ENCODE peak calls at places on chromosomes 1 and 21, in four cellular contexts. One of them, this sample, is unnamed.

GRCh38 chr1:228647523-228648444 is 87.5 kb upstream of the RHOU start:
- DNase-seq in Calu3: peak; percentile 52
- DNase-seq in progenitor cell of endocrine pancreas: peak; percentile 29
- DNase-seq in GM13976: peak; percentile 29
- DNase-seq in this sample: peak; percentile 53

GRCh38 chr1:15825800-15826199 is 18.4 kb upstream of the UQCRHL start:
- DNase-seq in Calu3: no peak
- DNase-seq in progenitor cell of endocrine pancreas: no peak
- DNase-seq in GM13976: no peak
- DNase-seq in this sample: peak; percentile 33

GRCh38 chr1:200198247-200198646 is 170.7 kb downstream of the NR5A2 start:
- DNase-seq in Calu3: no peak
- DNase-seq in progenitor cell of endocrine pancreas: no peak
- DNase-seq in GM13976: no peak
- DNase-seq in this sample: no peak

GRCh38 chr1:247962911-247963588 is 2.0 kb upstream of the OR2AK2 start:
- DNase-seq in Calu3: no peak
- DNase-seq in progenitor cell of endocrine pancreas: no peak
- DNase-seq in GM13976: no peak
- DNase-seq in this sample: no peak

GRCh38 chr1:81155131-81155530 is 645.6 kb upstream of the ADGRL2 start:
- DNase-seq in Calu3: no peak
- DNase-seq in progenitor cell of endocrine pancreas: no peak
- DNase-seq in GM13976: no peak
- DNase-seq in this sample: no peak

GRCh38 chr1:32116531-32116930 is 8.7 kb downstream of the KPNA6 start:
- DNase-seq in Calu3: no peak
- DNase-seq in progenitor cell of endocrine pancreas: no peak
- DNase-seq in GM13976: no peak
- DNase-seq in this sample: no peak

GRCh38 chr1:54564312-54565112 is 16.5 kb downstream of the ACOT11 start:
- DNase-seq in Calu3: peak; percentile 90
- DNase-seq in progenitor cell of endocrine pancreas: no peak
- DNase-seq in GM13976: no peak
- DNase-seq in this sample: no peak

GRCh38 chr1:54156986-54157385 is 4.2 kb upstream of the CDCP2 start:
- DNase-seq in Calu3: no peak
- DNase-seq in progenitor cell of endocrine pancreas: no peak
- DNase-seq in GM13976: no peak
- DNase-seq in this sample: no peak

GRCh38 chr1:27536767-27537166 is 46.8 kb upstream of the WASF2 start:
- DNase-seq in Calu3: no peak
- DNase-seq in progenitor cell of endocrine pancreas: no peak
- DNase-seq in GM13976: no peak
- DNase-seq in this sample: peak; percentile 82

GRCh38 chr21:44720170-44720569 is 8.8 kb upstream of the TSPEAR start:
- DNase-seq in Calu3: no peak
- DNase-seq in progenitor cell of endocrine pancreas: no peak
- DNase-seq in GM13976: no peak
- DNase-seq in this sample: no peak

DNA sequence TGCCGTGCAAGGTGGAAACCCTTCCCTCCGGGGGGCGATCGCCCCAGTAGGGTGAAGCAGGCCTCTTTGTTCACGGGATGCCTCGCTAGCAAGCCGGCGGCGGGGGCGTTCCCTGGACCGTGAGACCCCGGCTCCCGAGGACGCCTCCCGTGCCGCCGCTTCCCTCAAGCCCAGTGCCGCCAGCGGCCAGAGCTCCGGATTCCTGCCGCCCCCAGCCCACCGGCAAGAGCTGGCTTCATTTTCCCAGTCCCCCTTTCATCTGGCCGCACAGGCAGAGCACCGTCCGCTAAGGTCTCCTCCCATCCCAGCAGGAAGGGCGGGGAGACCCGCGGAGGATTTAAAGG is 16.3 kb downstream of the IER5 start:
- DNase-seq in Calu3: peak; percentile 55
- DNase-seq in progenitor cell of endocrine pancreas: peak; percentile 47
- DNase-seq in GM13976: peak; percentile 36
- DNase-seq in this sample: no peak
- TF ChIP-seq CTCF in Calu3: no peak
- TF ChIP-seq CTCF in progenitor cell of endocrine pancreas: peak; percentile 45
- TF ChIP-seq CTCF in GM13976: no peak
- TF ChIP-seq CTCF in this sample: no peak

DNA sequence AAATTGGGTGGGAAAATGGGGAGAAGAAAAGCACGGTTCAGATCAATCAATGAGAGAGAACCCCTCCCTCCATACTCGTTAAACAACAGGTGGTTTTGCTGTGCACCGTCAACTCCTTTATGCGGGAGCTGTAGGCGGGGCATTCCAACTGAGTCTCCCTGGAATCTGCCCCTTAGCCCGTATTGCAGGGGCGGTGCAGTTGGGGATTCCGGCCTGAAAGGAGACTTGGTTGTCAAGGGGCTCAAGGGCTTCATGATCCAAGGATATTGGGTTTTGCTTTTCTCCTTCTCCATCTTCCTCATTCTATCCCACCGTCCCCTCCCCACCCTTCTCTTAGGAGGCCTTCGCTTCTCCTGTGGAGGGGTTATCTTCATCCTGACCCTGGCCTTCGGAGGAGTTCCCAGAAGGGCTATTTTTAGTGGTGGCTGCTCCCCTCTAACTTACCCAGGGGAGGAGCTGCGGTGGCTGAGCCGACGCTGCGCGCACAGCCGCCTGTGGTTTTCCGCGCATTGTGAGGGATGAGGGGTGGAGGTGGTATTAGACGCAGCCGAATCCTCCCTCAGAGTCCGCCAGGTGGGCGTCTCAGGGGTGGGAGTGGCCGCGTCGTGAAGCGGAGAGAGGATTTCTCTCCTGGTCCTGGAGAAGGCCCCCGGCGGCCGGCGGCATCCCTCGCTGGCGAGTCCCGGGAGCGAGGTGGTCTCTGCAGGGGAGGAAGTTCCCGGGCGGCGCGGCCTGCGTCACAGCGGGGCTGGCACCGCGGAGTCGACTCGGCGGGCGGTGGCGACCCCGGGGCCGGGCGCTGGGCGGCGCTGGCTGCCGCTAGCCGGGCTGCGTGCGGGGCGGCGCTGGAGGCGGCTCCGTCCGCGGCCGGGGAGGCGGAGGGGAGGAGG is 462 bp upstream of the LRRC8C start:
- DNase-seq in Calu3: peak; percentile 88
- DNase-seq in progenitor cell of endocrine pancreas: peak; percentile 85
- DNase-seq in GM13976: peak; percentile 91
- DNase-seq in this sample: peak; percentile 73
- TF ChIP-seq CTCF in Calu3: peak; percentile 39
- TF ChIP-seq CTCF in progenitor cell of endocrine pancreas: peak; percentile 60
- TF ChIP-seq CTCF in GM13976: peak; percentile 90
- TF ChIP-seq CTCF in this sample: no peak

GRCh38 chr1:14568716-14569115 is 29.8 kb upstream of the KAZN start:
- DNase-seq in Calu3: no peak
- DNase-seq in progenitor cell of endocrine pancreas: no peak
- DNase-seq in GM13976: no peak
- DNase-seq in this sample: no peak

GRCh38 chr1:14567903-14568302 is 30.6 kb upstream of the KAZN start:
- DNase-seq in Calu3: no peak
- DNase-seq in progenitor cell of endocrine pancreas: no peak
- DNase-seq in GM13976: no peak
- DNase-seq in this sample: no peak

GRCh38 chr1:14570514-14570913 is 28.0 kb upstream of the KAZN start:
- DNase-seq in Calu3: no peak
- DNase-seq in progenitor cell of endocrine pancreas: no peak
- DNase-seq in GM13976: no peak
- DNase-seq in this sample: peak; percentile 25

GRCh38 chr1:14565076-14565475 is 33.4 kb upstream of the KAZN start:
- DNase-seq in Calu3: no peak
- DNase-seq in progenitor cell of endocrine pancreas: no peak
- DNase-seq in GM13976: no peak
- DNase-seq in this sample: no peak

GRCh38 chr1:14567056-14567455 is 31.4 kb upstream of the KAZN start:
- DNase-seq in Calu3: peak; percentile 8
- DNase-seq in progenitor cell of endocrine pancreas: no peak
- DNase-seq in GM13976: no peak
- DNase-seq in this sample: no peak
- TF ChIP-seq CTCF in Calu3: no peak
- TF ChIP-seq CTCF in progenitor cell of endocrine pancreas: peak; percentile 38
- TF ChIP-seq CTCF in GM13976: no peak
- TF ChIP-seq CTCF in this sample: no peak

GRCh38 chr1:115134850-115135484 is 45.7 kb upstream of the TSPAN2 start:
- DNase-seq in Calu3: peak; percentile 22
- DNase-seq in progenitor cell of endocrine pancreas: no peak
- DNase-seq in GM13976: no peak
- DNase-seq in this sample: peak; percentile 34
- TF ChIP-seq CTCF in Calu3: no peak
- TF ChIP-seq CTCF in progenitor cell of endocrine pancreas: no peak
- TF ChIP-seq CTCF in GM13976: no peak
- TF ChIP-seq CTCF in this sample: no peak

GRCh38 chr1:40648928-40649591 is 16.4 kb downstream of the RIMS3 start:
- DNase-seq in Calu3: no peak
- DNase-seq in progenitor cell of endocrine pancreas: no peak
- DNase-seq in GM13976: no peak
- DNase-seq in this sample: no peak

GRCh38 chr1:40652452-40652851 is 13.0 kb downstream of the RIMS3 start:
- DNase-seq in Calu3: no peak
- DNase-seq in progenitor cell of endocrine pancreas: no peak
- DNase-seq in GM13976: no peak
- DNase-seq in this sample: no peak

GRCh38 chr1:40651138-40651857 is 14.2 kb downstream of the RIMS3 start:
- DNase-seq in Calu3: peak; percentile 22
- DNase-seq in progenitor cell of endocrine pancreas: no peak
- DNase-seq in GM13976: no peak
- DNase-seq in this sample: no peak

GRCh38 chr1:40649592-40649930 is 15.9 kb downstream of the RIMS3 start:
- DNase-seq in Calu3: no peak
- DNase-seq in progenitor cell of endocrine pancreas: no peak
- DNase-seq in GM13976: no peak
- DNase-seq in this sample: no peak

GRCh38 chr1:40650075-40650474 is 15.4 kb downstream of the RIMS3 start:
- DNase-seq in Calu3: peak; percentile 23
- DNase-seq in progenitor cell of endocrine pancreas: no peak
- DNase-seq in GM13976: peak; percentile 57
- DNase-seq in this sample: no peak
- TF ChIP-seq CTCF in Calu3: peak; percentile 29
- TF ChIP-seq CTCF in progenitor cell of endocrine pancreas: peak; percentile 51
- TF ChIP-seq CTCF in GM13976: peak; percentile 34
- TF ChIP-seq CTCF in this sample: peak; percentile 41

GRCh38 chr1:52751589-52752306 is 25.5 kb downstream of the ZYG11B start:
- DNase-seq in Calu3: peak; percentile 22
- DNase-seq in progenitor cell of endocrine pancreas: no peak
- DNase-seq in GM13976: no peak
- DNase-seq in this sample: peak; percentile 50
- TF ChIP-seq CTCF in Calu3: no peak
- TF ChIP-seq CTCF in progenitor cell of endocrine pancreas: no peak
- TF ChIP-seq CTCF in GM13976: no peak
- TF ChIP-seq CTCF in this sample: no peak